ENCODE peak calls at places on chromosome 4, in five cellular contexts. One of them, this sample, is unnamed.

GRCh38 chr4:140156529-140157171 is 2.7 kb upstream of the MAML3 start:
- DNase-seq in ELR: no peak
- DNase-seq in lower lobe of right lung: no peak
- DNase-seq in NCI-H1417: no peak
- DNase-seq in choroid plexus epithelial cell: no peak
- DNase-seq in this sample: peak

GRCh38 chr4:107824367-107825071 is at the start of gene SGMS2:
- DNase-seq in ELR: peak
- DNase-seq in lower lobe of right lung: peak
- DNase-seq in NCI-H1417: no peak
- DNase-seq in choroid plexus epithelial cell: peak
- DNase-seq in this sample: peak

GRCh38 chr4:173932701-173933100 is 350.8 kb downstream of the FBXO8 start:
- DNase-seq in ELR: no peak
- DNase-seq in lower lobe of right lung: no peak
- DNase-seq in NCI-H1417: no peak
- DNase-seq in choroid plexus epithelial cell: no peak
- DNase-seq in this sample: no peak

GRCh38 chr4:124867551-124867950 is 155.0 kb upstream of the ANKRD50 start:
- DNase-seq in ELR: no peak
- DNase-seq in lower lobe of right lung: no peak
- DNase-seq in NCI-H1417: no peak
- DNase-seq in choroid plexus epithelial cell: peak
- DNase-seq in this sample: no peak

GRCh38 chr4:141571368-141571767 is 65.0 kb upstream of the IL15 start:
- DNase-seq in ELR: peak
- DNase-seq in lower lobe of right lung: no peak
- DNase-seq in NCI-H1417: no peak
- DNase-seq in choroid plexus epithelial cell: peak
- DNase-seq in this sample: no peak

GRCh38 chr4:138494931-138495330 is 252.8 kb upstream of the SLC7A11 start:
- DNase-seq in ELR: peak
- DNase-seq in lower lobe of right lung: no peak
- DNase-seq in NCI-H1417: no peak
- DNase-seq in choroid plexus epithelial cell: peak
- DNase-seq in this sample: no peak

GRCh38 chr4:1351854-1352633 is 5.0 kb downstream of the UVSSA start:
- DNase-seq in ELR: peak
- DNase-seq in lower lobe of right lung: peak
- DNase-seq in NCI-H1417: peak
- DNase-seq in choroid plexus epithelial cell: peak
- DNase-seq in this sample: peak

GRCh38 chr4:152972821-152973613 is 36.9 kb downstream of the FHDC1 start:
- DNase-seq in ELR: peak
- DNase-seq in lower lobe of right lung: no peak
- DNase-seq in NCI-H1417: no peak
- DNase-seq in choroid plexus epithelial cell: peak
- DNase-seq in this sample: no peak

GRCh38 chr4:147840846-147841732 is 109.2 kb downstream of the ARHGAP10 start:
- DNase-seq in ELR: no peak
- DNase-seq in lower lobe of right lung: no peak
- DNase-seq in NCI-H1417: no peak
- DNase-seq in choroid plexus epithelial cell: no peak
- DNase-seq in this sample: no peak

GRCh38 chr4:26557164-26557563 is 26.7 kb upstream of the TBC1D19 start:
- DNase-seq in ELR: no peak
- DNase-seq in lower lobe of right lung: no peak
- DNase-seq in NCI-H1417: no peak
- DNase-seq in choroid plexus epithelial cell: peak
- DNase-seq in this sample: no peak

This sample was measured in MM.1S.